ENCODE peak calls at places on chromosomes 16 and 17, in eight cellular contexts. Y is uterus; H is activated CD4-positive, alpha-beta T cell treated with anti-CD3 and anti-CD28 coated beads, Interleukin-2, amount 50 U/mL, for 1 hour; A is PC-9; F is cardiac fibroblast; U is stimulated activated CD8-positive, alpha-beta memory T cell treated with anti-CD3 and anti-CD28 coated beads, Interleukin-15, amount 100 ng/mL, for 24 hours; I is NCI-H226; X is SW480. M is an unnamed sample.

GRCh38 chr17:48718162-48718780 is 4.0 kb downstream of the PRAC1 start:
- DNase-seq in Y (no peak), H (no peak), A (no peak), F (no peak), U (no peak), I (no peak), X (no peak), M (no peak)

GRCh38 chr17:12637015-12637414 is 28.7 kb upstream of the MYOCD start:
- DNase-seq in Y (no peak), H (no peak), A (no peak), F (peak; percentile 93), U (no peak), I (peak; percentile 78), X (no peak), M (no peak)

GRCh38 chr16:12323007-12323699 is 346.6 kb downstream of the SNX29 start:
- DNase-seq in Y (no peak), H (no peak), A (no peak), F (no peak), U (no peak), I (no peak), X (peak; percentile 10), M (no peak)

GRCh38 chr17:6507535-6507934 is 48.8 kb downstream of the PITPNM3 start:
- DNase-seq in Y (peak; percentile 45), H (no peak), A (peak; percentile 84), F (peak; percentile 87), U (no peak), I (peak; percentile 94), X (peak; percentile 13), M (peak; percentile 56)

GRCh38 chr17:10631048-10631700 is 25.9 kb downstream of the MYH3 start:
- DNase-seq in Y (no peak), H (no peak), A (peak; percentile 49), F (peak; percentile 50), U (no peak), I (peak; percentile 14), X (no peak), M (no peak)

GRCh38 chr17:77528516-77529327 is 388.0 kb downstream of the SEC14L1 start:
- DNase-seq in Y (no peak), H (peak; percentile 6), A (no peak), F (no peak), U (peak; percentile 13), I (no peak), X (no peak), M (no peak)

GRCh38 chr17:80660527-80661198 is 116.0 kb downstream of the RPTOR start:
- DNase-seq in Y (no peak), H (no peak), A (no peak), F (no peak), U (no peak), I (no peak), X (no peak), M (no peak)

GRCh38 chr17:54948380-54948779 is 20.1 kb downstream of the COX11 start:
- DNase-seq in Y (no peak), H (no peak), A (peak; percentile 70), F (peak; percentile 88), U (no peak), I (peak; percentile 92), X (peak; percentile 71), M (no peak)

GRCh38 chr17:78038748-78039288 is 80.3 kb downstream of the TNRC6C start:
- DNase-seq in Y (no peak), H (no peak), A (no peak), F (no peak), U (no peak), I (no peak), X (no peak), M (no peak)

GRCh38 chr16:56701534-56701933 is 19.3 kb downstream of the MT1X start:
- DNase-seq in Y (no peak), H (no peak), A (no peak), F (no peak), U (no peak), I (no peak), X (no peak), M (no peak)

GRCh38 chr16:73187163-73187562 is 139.2 kb upstream of the ZFHX3 start:
- DNase-seq in Y (no peak), H (no peak), A (no peak), F (no peak), U (no peak), I (no peak), X (no peak), M (no peak)

GRCh38 chr17:70254735-70255460 is 85.6 kb downstream of the KCNJ2 start:
- DNase-seq in Y (no peak), H (no peak), A (no peak), F (peak; percentile 40), U (no peak), I (no peak), X (peak; percentile 7), M (no peak)

GRCh38 chr17:70169707-70170597 is 620 bp downstream of the KCNJ2 start:
- DNase-seq in Y (no peak), H (no peak), A (no peak), F (peak; percentile 68), U (no peak), I (no peak), X (peak; percentile 25), M (no peak)

M was measured in ovary.